ENCODE peak calls at places on chromosomes 12 and 14, in six cellular contexts. N, Q, E, H, D and J are unnamed samples.

GRCh38 chr14:91295851-91296796 is 51.6 kb upstream of the GPR68 start:
- DNase-seq in E (no peak), Q (no peak), N (no peak), D (no peak), H (no peak), J (no peak)

GRCh38 chr14:61749867-61750266 is 12.4 kb upstream of the SNAPC1 start:
- DNase-seq in Q (no peak), N (peak; percentile 61), H (no peak), E (no peak), D (no peak), J (no peak)

GRCh38 chr12:109625131-109625559 is 51.6 kb downstream of the MVK start:
- DNase-seq in D (no peak), Q (peak; percentile 19), E (peak; percentile 14), H (no peak), N (no peak), J (no peak)

GRCh38 chr14:99820702-99821331 is 27.6 kb downstream of the EML1 start:
- DNase-seq in N (no peak), E (no peak), Q (no peak), D (no peak), H (no peak), J (no peak)

GRCh38 chr14:49946320-49947141 is 53.6 kb downstream of the ARF6 start:
- DNase-seq in Q (no peak), E (peak; percentile 50), D (peak; percentile 51), H (no peak), N (no peak), J (no peak)

GRCh38 chr14:60090864-60091519 is 731 bp upstream of the PCNX4 start:
- DNase-seq in H (peak; percentile 49), E (no peak), N (peak; percentile 32), Q (peak; percentile 33), D (no peak), J (peak; percentile 28)

GRCh38 chr14:87874676-87875075 is 118.3 kb downstream of the GALC start:
- DNase-seq in D (no peak), E (no peak), H (no peak), N (no peak), Q (no peak), J (no peak)

GRCh38 chr14:35300228-35300627 is 8.0 kb downstream of the PSMA6 start:
- DNase-seq in Q (no peak), D (no peak), N (no peak), E (no peak), H (no peak), J (no peak)

GRCh38 chr14:36971263-36971855 is 201.0 kb downstream of the SLC25A21 start:
- DNase-seq in N (no peak), Q (no peak), H (no peak), E (no peak), D (no peak), J (no peak)

GRCh38 chr12:18250313-18250916 is 10.9 kb upstream of the PIK3C2G start:
- DNase-seq in E (peak; percentile 34), H (peak; percentile 88), Q (no peak), D (no peak), N (peak; percentile 93), J (peak; percentile 24)

GRCh38 chr12:13215056-13215455 is 18.5 kb downstream of the EMP1 start:
- DNase-seq in H (peak; percentile 16), N (no peak), E (no peak), D (no peak), Q (no peak), J (no peak)

GRCh38 chr14:97061714-97062113 is 264.5 kb downstream of the VRK1 start:
- DNase-seq in N (no peak), E (no peak), D (no peak), H (no peak), Q (no peak), J (no peak)

GRCh38 chr12:42332301-42332894 is 6.4 kb downstream of the PPHLN1 start:
- DNase-seq in E (no peak), D (no peak), H (no peak), N (peak; percentile 40), Q (no peak), J (no peak)

GRCh38 chr12:63302269-63302940 is 151.4 kb upstream of the AVPR1A start:
- DNase-seq in H (no peak), N (no peak), D (no peak), E (no peak), Q (no peak), J (no peak)

GRCh38 chr12:40164034-40164433 is 58.2 kb upstream of the SLC2A13 start:
- DNase-seq in N (peak; percentile 41), E (no peak), H (peak; percentile 17), Q (no peak), D (no peak), J (no peak)

GRCh38 chr12:51672334-51672733 is 81.3 kb downstream of the SCN8A start:
- DNase-seq in N (no peak), Q (no peak), D (no peak), H (no peak), E (no peak), J (no peak)

GRCh38 chr12:52052471-52053186 is 1.4 kb downstream of the NR4A1 start:
- DNase-seq in Q (no peak), E (no peak), D (no peak), H (no peak), N (peak; percentile 30), J (no peak)

GRCh38 chr12:18492372-18493025 is 231.2 kb downstream of the PIK3C2G start:
- DNase-seq in E (no peak), N (no peak), D (no peak), Q (no peak), H (no peak), J (no peak)

GRCh38 chr14:69480136-69480535 is 4.4 kb upstream of the PLEKHD1 start:
- DNase-seq in Q (no peak), D (no peak), E (no peak), H (no peak), N (no peak), J (no peak)

GRCh38 chr14:59591641-59592040 is 15.0 kb upstream of the CCDC175 start:
- DNase-seq in Q (no peak), E (no peak), H (no peak), N (no peak), D (no peak), J (no peak)

GRCh38 chr12:31355747-31356107 is 29.8 kb upstream of the SINHCAF start:
- DNase-seq in Q (no peak), N (no peak), E (no peak), H (no peak), D (no peak), J (no peak)

GRCh38 chr12:132825089-132825488 is 3.6 kb downstream of the GOLGA3 start:
- DNase-seq in Q (no peak), N (no peak), D (no peak), H (no peak), E (no peak), J (no peak)

GRCh38 chr14:22996823-22997301 is 13.1 kb downstream of the C14orf93 start:
- DNase-seq in D (no peak), N (no peak), Q (no peak), H (no peak), E (no peak), J (peak; percentile 70)

GRCh38 chr12:7190268-7191055 is 976 bp downstream of the PEX5 start:
- DNase-seq in E (no peak), N (peak; percentile 65), H (peak; percentile 63), D (no peak), Q (peak; percentile 26), J (peak; percentile 50)

GRCh38 chr14:77909911-77910310 is 110.0 kb downstream of the ADCK1 start:
- DNase-seq in N (no peak), E (no peak), H (no peak), Q (no peak), D (no peak), J (no peak)

GRCh38 chr12:109492371-109492770 is 14.9 kb downstream of the UBE3B start:
- DNase-seq in D (no peak), E (no peak), Q (no peak), N (no peak), H (no peak), J (no peak)

GRCh38 chr12:47717046-47717442 is 8.2 kb downstream of the ENDOU start:
- DNase-seq in E (no peak), Q (no peak), H (no peak), D (peak; percentile 62), N (no peak), J (no peak)

GRCh38 chr12:50353869-50354593 is 42.4 kb downstream of the FAM186A start:
- DNase-seq in N (no peak), D (no peak), E (no peak), H (no peak), Q (no peak), J (no peak)

DNA sequence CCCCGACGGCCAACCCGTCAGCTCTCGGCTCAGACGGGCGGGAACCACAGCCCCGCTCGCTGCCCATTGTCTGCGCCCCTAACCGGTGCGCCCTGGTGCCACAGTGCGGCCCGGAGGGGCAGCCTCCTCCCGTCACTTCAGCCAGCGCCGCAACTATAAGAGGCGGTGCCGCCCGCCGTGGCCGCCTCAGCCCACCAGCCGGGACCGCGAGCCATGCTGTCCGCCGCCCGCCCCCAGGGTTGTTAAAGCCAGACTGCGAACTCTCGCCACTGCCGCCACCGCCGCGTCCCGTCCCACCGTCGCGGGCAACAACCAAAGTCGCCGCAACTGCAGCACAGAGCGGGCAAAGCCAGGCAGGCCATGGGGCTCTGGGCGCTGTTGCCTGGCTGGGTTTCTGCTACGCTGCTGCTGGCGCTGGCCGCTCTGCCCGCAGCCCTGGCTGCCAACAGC is at the start of gene WNT1:
- DNase-seq in D (no peak), N (no peak), E (no peak), Q (no peak), H (peak; percentile 41), J (peak; percentile 52)
- TF ChIP-seq CTCF in D (peak; percentile 38), N (no peak), E (no peak), Q (peak; percentile 42), H (no peak), J (peak; percentile 32)

GRCh38 chr14:104293851-104294627 is 155.7 kb downstream of the KIF26A start:
- DNase-seq in D (no peak), E (no peak), H (peak; percentile 41), N (peak; percentile 35), Q (peak; percentile 4), J (no peak)
- TF ChIP-seq CTCF in D (peak; percentile 4), E (no peak), H (peak; percentile 36), N (peak; percentile 40), Q (no peak), J (no peak)

DNA sequence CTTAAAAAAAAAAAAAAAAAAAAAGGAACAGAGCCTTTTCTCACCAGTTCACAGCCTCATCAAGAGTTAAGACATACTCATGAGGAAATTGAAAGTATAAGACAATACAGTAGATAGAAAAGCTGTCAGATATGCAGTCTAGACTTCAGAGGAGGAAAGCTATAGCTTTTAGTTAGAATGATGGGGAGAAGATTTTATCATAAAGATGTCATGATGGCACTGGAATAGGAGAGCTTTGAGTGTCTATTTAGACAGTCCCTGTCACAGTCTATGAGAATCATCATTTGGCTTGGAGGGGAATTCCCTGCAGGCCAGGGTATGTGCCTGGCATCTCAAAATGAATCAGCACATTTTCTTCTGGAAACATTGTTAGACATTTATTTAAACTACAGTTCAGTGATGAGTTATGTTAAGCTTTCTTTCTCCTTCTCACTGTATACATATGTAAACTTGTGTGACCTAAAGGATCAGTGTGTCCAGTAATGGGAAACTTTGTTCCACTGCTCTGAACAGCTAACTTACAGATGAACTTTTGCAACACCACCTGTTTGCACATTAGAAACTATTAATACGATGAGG is 2.9 kb upstream of the RAB35 start:
- DNase-seq in E (no peak), Q (no peak), D (no peak), H (no peak), N (no peak), J (no peak)
- TF ChIP-seq CTCF in E (no peak), Q (no peak), D (no peak), H (no peak), N (no peak), J (no peak)

GRCh38 chr14:31543969-31544799 is 17.0 kb upstream of the NUBPL start:
- DNase-seq in Q (no peak), H (peak; percentile 19), D (no peak), E (no peak), N (peak; percentile 57), J (no peak)
- TF ChIP-seq CTCF in Q (peak; percentile 44), H (peak; percentile 36), D (peak; percentile 38), E (peak; percentile 14), N (peak; percentile 41), J (peak; percentile 7)